ENCODE peak calls at places on chromosomes 11 and 22, in nine cellular contexts. One of them, this sample, is unnamed.

GRCh38 chr11:42410251-42410956 is 901.4 kb upstream of the API5 start:
- DNase-seq in heart right ventricle: no peak
- DNase-seq in psoas muscle: no peak
- DNase-seq in ovary: no peak
- DNase-seq in HCT116: no peak
- DNase-seq in tibial nerve: no peak
- DNase-seq in left ventricle myocardium inferior: no peak
- DNase-seq in uterus: no peak
- DNase-seq in spleen: no peak
- DNase-seq in this sample: no peak

GRCh38 chr11:67482275-67482735 is 521 bp upstream of the AIP start:
- DNase-seq in uterus: no peak
- DNase-seq in spleen: no peak
- DNase-seq in tibial nerve: no peak
- DNase-seq in heart right ventricle: no peak
- DNase-seq in psoas muscle: no peak
- DNase-seq in left ventricle myocardium inferior: no peak
- DNase-seq in HCT116: no peak
- DNase-seq in ovary: no peak
- DNase-seq in this sample: no peak

GRCh38 chr22:21444701-21445436 is 22.3 kb upstream of the TMEM191C start:
- DNase-seq in tibial nerve: no peak
- DNase-seq in uterus: no peak
- DNase-seq in heart right ventricle: peak; percentile 5
- DNase-seq in left ventricle myocardium inferior: no peak
- DNase-seq in spleen: peak; percentile 69
- DNase-seq in ovary: no peak
- DNase-seq in HCT116: no peak
- DNase-seq in psoas muscle: peak; percentile 47
- DNase-seq in this sample: peak; percentile 42

GRCh38 chr11:106306942-106307341 is 229.5 kb downstream of the AASDHPPT start:
- DNase-seq in heart right ventricle: no peak
- DNase-seq in HCT116: no peak
- DNase-seq in left ventricle myocardium inferior: no peak
- DNase-seq in spleen: no peak
- DNase-seq in tibial nerve: no peak
- DNase-seq in uterus: no peak
- DNase-seq in ovary: no peak
- DNase-seq in psoas muscle: no peak
- DNase-seq in this sample: no peak

GRCh38 chr11:19905280-19905853 is 192.7 kb downstream of the NAV2 start:
- DNase-seq in ovary: no peak
- DNase-seq in spleen: no peak
- DNase-seq in heart right ventricle: no peak
- DNase-seq in psoas muscle: no peak
- DNase-seq in uterus: no peak
- DNase-seq in tibial nerve: no peak
- DNase-seq in left ventricle myocardium inferior: no peak
- DNase-seq in HCT116: peak; percentile 23
- DNase-seq in this sample: no peak

GRCh38 chr11:124115782-124116616 is 749 bp downstream of the VWA5A start:
- DNase-seq in heart right ventricle: no peak
- DNase-seq in ovary: no peak
- DNase-seq in HCT116: no peak
- DNase-seq in left ventricle myocardium inferior: no peak
- DNase-seq in uterus: no peak
- DNase-seq in psoas muscle: no peak
- DNase-seq in tibial nerve: no peak
- DNase-seq in spleen: peak; percentile 79
- DNase-seq in this sample: peak; percentile 62

GRCh38 chr11:94312339-94312738 is 8.0 kb downstream of the IZUMO1R start:
- DNase-seq in heart right ventricle: no peak
- DNase-seq in tibial nerve: no peak
- DNase-seq in left ventricle myocardium inferior: no peak
- DNase-seq in uterus: no peak
- DNase-seq in spleen: no peak
- DNase-seq in HCT116: no peak
- DNase-seq in psoas muscle: no peak
- DNase-seq in ovary: no peak
- DNase-seq in this sample: no peak

GRCh38 chr22:27790396-27791216 is 10.9 kb downstream of the MN1 start:
- DNase-seq in left ventricle myocardium inferior: no peak
- DNase-seq in psoas muscle: peak; percentile 68
- DNase-seq in spleen: no peak
- DNase-seq in heart right ventricle: no peak
- DNase-seq in HCT116: no peak
- DNase-seq in uterus: no peak
- DNase-seq in tibial nerve: no peak
- DNase-seq in ovary: no peak
- DNase-seq in this sample: no peak

GRCh38 chr11:15727125-15727524 is 612.4 kb downstream of the INSC start:
- DNase-seq in left ventricle myocardium inferior: no peak
- DNase-seq in tibial nerve: peak; percentile 8
- DNase-seq in ovary: no peak
- DNase-seq in uterus: no peak
- DNase-seq in spleen: no peak
- DNase-seq in HCT116: no peak
- DNase-seq in psoas muscle: no peak
- DNase-seq in heart right ventricle: no peak
- DNase-seq in this sample: no peak

GRCh38 chr11:15670520-15671070 is 555.9 kb downstream of the INSC start:
- DNase-seq in uterus: no peak
- DNase-seq in left ventricle myocardium inferior: no peak
- DNase-seq in ovary: no peak
- DNase-seq in spleen: no peak
- DNase-seq in psoas muscle: no peak
- DNase-seq in heart right ventricle: no peak
- DNase-seq in HCT116: no peak
- DNase-seq in tibial nerve: no peak
- DNase-seq in this sample: no peak

GRCh38 chr11:117973446-117973922 is 12.7 kb upstream of the IL10RA start:
- DNase-seq in spleen: no peak
- DNase-seq in left ventricle myocardium inferior: no peak
- DNase-seq in tibial nerve: no peak
- DNase-seq in HCT116: no peak
- DNase-seq in ovary: no peak
- DNase-seq in psoas muscle: no peak
- DNase-seq in heart right ventricle: no peak
- DNase-seq in uterus: no peak
- DNase-seq in this sample: no peak

GRCh38 chr22:35835998-35836691 is 118.5 kb downstream of the APOL5 start:
- DNase-seq in ovary: peak; percentile 55
- DNase-seq in spleen: no peak
- DNase-seq in HCT116: peak; percentile 68
- DNase-seq in left ventricle myocardium inferior: peak; percentile 43
- DNase-seq in tibial nerve: peak; percentile 20
- DNase-seq in uterus: peak; percentile 61
- DNase-seq in heart right ventricle: peak; percentile 26
- DNase-seq in psoas muscle: no peak
- DNase-seq in this sample: no peak

GRCh38 chr11:73372371-73372993 is 3.7 kb upstream of the RELT start:
- DNase-seq in heart right ventricle: no peak
- DNase-seq in tibial nerve: no peak
- DNase-seq in spleen: no peak
- DNase-seq in psoas muscle: no peak
- DNase-seq in left ventricle myocardium inferior: no peak
- DNase-seq in ovary: no peak
- DNase-seq in uterus: no peak
- DNase-seq in HCT116: peak; percentile 21
- DNase-seq in this sample: no peak

DNA sequence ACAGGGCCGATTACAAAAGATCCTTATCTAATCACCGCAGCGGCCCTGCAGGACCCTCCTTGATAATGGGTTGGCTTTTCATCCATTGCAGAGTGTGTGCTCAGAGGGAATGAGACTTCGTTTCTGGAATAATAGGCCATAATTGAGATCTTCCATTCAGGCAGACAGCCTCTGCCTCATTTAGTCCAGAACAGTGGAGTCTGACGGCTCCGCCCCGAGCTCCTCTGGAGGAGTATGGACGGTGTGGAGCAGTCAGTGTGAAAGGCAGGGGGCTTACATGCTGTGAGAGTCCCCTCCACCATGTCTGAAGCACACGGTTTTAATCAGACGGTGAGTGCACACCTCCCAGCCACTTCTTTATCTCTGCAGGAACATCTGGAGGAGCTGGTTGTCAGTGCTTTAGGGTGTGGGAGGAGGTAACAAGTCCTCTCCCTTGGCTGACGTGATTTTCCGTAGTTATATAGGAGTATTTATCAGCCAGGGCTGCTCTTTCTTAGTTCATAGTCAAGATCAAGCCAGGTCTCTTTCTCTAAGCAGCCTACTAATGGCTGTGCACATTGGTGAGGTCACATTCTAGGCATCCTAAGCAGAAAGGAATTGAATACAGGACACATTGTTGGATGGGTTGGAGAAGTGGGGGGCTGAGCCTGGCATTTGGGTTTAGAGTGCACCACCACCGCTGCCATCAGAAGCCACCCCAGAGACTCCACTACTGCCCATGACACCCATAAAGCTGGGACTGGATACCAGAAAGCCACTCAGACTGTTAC is 1477.9 kb downstream of the TBC1D22A start:
- DNase-seq in psoas muscle: no peak
- DNase-seq in uterus: no peak
- DNase-seq in heart right ventricle: no peak
- DNase-seq in HCT116: no peak
- DNase-seq in left ventricle myocardium inferior: no peak
- DNase-seq in spleen: peak; percentile 41
- DNase-seq in tibial nerve: no peak
- DNase-seq in ovary: no peak
- DNase-seq in this sample: no peak
- H3K9me3 ChIP-seq in psoas muscle: no peaks in the 10 kb centered on the region
- H3K9me3 ChIP-seq in uterus: no peaks in the 10 kb centered on the region
- H3K9me3 ChIP-seq in heart right ventricle: no peaks in the 10 kb centered on the region
- H3K9me3 ChIP-seq in HCT116: peaks cover 4% of the 10 kb centered on the region
- H3K9me3 ChIP-seq in left ventricle myocardium inferior: no peaks in the 10 kb centered on the region
- H3K9me3 ChIP-seq in spleen: no peaks in the 10 kb centered on the region
- H3K9me3 ChIP-seq in tibial nerve: peaks cover 8% of the 10 kb centered on the region
- H3K9me3 ChIP-seq in ovary: no peaks in the 10 kb centered on the region
- H3K9me3 ChIP-seq in this sample: no peaks in the 10 kb centered on the region

GRCh38 chr11:85627332-85627997 is at the start of gene DLG2:
- DNase-seq in heart right ventricle: peak; percentile 17
- DNase-seq in ovary: no peak
- DNase-seq in spleen: no peak
- DNase-seq in tibial nerve: peak; percentile 35
- DNase-seq in HCT116: no peak
- DNase-seq in left ventricle myocardium inferior: no peak
- DNase-seq in psoas muscle: no peak
- DNase-seq in uterus: no peak
- DNase-seq in this sample: no peak

GRCh38 chr11:85628771-85629341 is 463 bp downstream of the TMEM126B start:
- DNase-seq in ovary: no peak
- DNase-seq in heart right ventricle: no peak
- DNase-seq in spleen: no peak
- DNase-seq in left ventricle myocardium inferior: no peak
- DNase-seq in psoas muscle: no peak
- DNase-seq in HCT116: no peak
- DNase-seq in tibial nerve: no peak
- DNase-seq in uterus: no peak
- DNase-seq in this sample: no peak

GRCh38 chr11:85627998-85628770 is at the start of gene TMEM126B:
- DNase-seq in heart right ventricle: peak; percentile 97
- DNase-seq in spleen: peak; percentile 99
- DNase-seq in psoas muscle: peak; percentile 99
- DNase-seq in left ventricle myocardium inferior: peak; percentile 98
- DNase-seq in uterus: peak; percentile 97
- DNase-seq in tibial nerve: peak; percentile 97
- DNase-seq in ovary: peak; percentile 97
- DNase-seq in HCT116: peak; percentile 91
- DNase-seq in this sample: peak; percentile 99

GRCh38 chr11:85626496-85626895 is 648 bp downstream of the DLG2 start:
- DNase-seq in HCT116: no peak
- DNase-seq in uterus: no peak
- DNase-seq in heart right ventricle: no peak
- DNase-seq in psoas muscle: no peak
- DNase-seq in left ventricle myocardium inferior: no peak
- DNase-seq in spleen: no peak
- DNase-seq in tibial nerve: no peak
- DNase-seq in ovary: no peak
- DNase-seq in this sample: no peak
- H3K4me3 ChIP-seq in HCT116: no peak overlapping the region
- H3K4me3 ChIP-seq in uterus: peak overlapping the region; percentile 52
- H3K4me3 ChIP-seq in heart right ventricle: no peak overlapping the region
- H3K4me3 ChIP-seq in psoas muscle: peak overlapping the region; percentile 89
- H3K4me3 ChIP-seq in left ventricle myocardium inferior: peak overlapping the region; percentile 82
- H3K4me3 ChIP-seq in spleen: no peak overlapping the region
- H3K4me3 ChIP-seq in tibial nerve: no peak overlapping the region
- H3K4me3 ChIP-seq in ovary: peak overlapping the region; percentile 85
- H3K4me3 ChIP-seq in this sample: peak overlapping the region; percentile 78

GRCh38 chr22:32951081-32951806 is 106.9 kb downstream of the SYN3 start:
- DNase-seq in uterus: no peak
- DNase-seq in spleen: no peak
- DNase-seq in ovary: no peak
- DNase-seq in psoas muscle: no peak
- DNase-seq in heart right ventricle: peak; percentile 17
- DNase-seq in left ventricle myocardium inferior: no peak
- DNase-seq in tibial nerve: no peak
- DNase-seq in HCT116: no peak
- DNase-seq in this sample: no peak
- TF ChIP-seq CTCF in uterus: no peak
- TF ChIP-seq CTCF in spleen: no peak
- TF ChIP-seq CTCF in ovary: no peak
- TF ChIP-seq CTCF in psoas muscle: no peak
- TF ChIP-seq CTCF in heart right ventricle: no peak
- TF ChIP-seq CTCF in left ventricle myocardium inferior: no peak
- TF ChIP-seq CTCF in tibial nerve: no peak
- TF ChIP-seq CTCF in HCT116: peak; percentile 20
- TF ChIP-seq CTCF in this sample: peak; percentile 15

DNA sequence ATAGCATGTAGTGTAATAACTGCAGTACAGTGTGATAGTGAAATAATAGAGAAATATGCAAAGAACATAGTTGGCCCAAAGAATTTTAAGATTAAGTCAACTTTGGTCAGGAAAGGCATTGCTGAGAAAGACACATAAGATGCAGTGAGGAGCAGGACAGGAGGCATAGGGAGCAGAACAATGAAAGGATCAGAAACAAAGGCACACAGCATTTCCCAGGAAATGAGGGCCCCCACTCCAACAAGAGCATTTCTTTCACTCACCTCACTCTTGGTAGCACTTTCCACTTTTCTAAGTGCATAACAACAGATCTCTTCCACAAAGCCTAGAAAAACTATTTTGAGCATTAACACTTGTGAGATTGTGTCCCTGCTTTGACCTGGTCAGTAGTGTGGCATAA is 238.4 kb upstream of the FAT3 start:
- DNase-seq in HCT116: no peak
- DNase-seq in left ventricle myocardium inferior: no peak
- DNase-seq in heart right ventricle: no peak
- DNase-seq in tibial nerve: no peak
- DNase-seq in ovary: no peak
- DNase-seq in psoas muscle: no peak
- DNase-seq in spleen: no peak
- DNase-seq in uterus: no peak
- DNase-seq in this sample: no peak
- H3K9me3 ChIP-seq in HCT116: no peaks in the 10 kb centered on the region
- H3K9me3 ChIP-seq in left ventricle myocardium inferior: peaks cover 9% of the 10 kb centered on the region
- H3K9me3 ChIP-seq in heart right ventricle: no peaks in the 10 kb centered on the region
- H3K9me3 ChIP-seq in tibial nerve: peaks cover 6% of the 10 kb centered on the region
- H3K9me3 ChIP-seq in ovary: no peaks in the 10 kb centered on the region
- H3K9me3 ChIP-seq in psoas muscle: no peaks in the 10 kb centered on the region
- H3K9me3 ChIP-seq in spleen: no peaks in the 10 kb centered on the region
- H3K9me3 ChIP-seq in uterus: no peaks in the 10 kb centered on the region
- H3K9me3 ChIP-seq in this sample: no peaks in the 10 kb centered on the region

This sample was measured in lower lobe of right lung.